ENCODE peak calls at places on chromosomes 16 and 17, in nine cellular contexts. One of them, this sample, is unnamed.

GRCh38 chr16:51648521-51648920 is 497.5 kb upstream of the SALL1 start:
- DNase-seq in epithelial cell of esophagus: no peak
- DNase-seq in CD4-positive, CD25-positive, alpha-beta regulatory T cell: no peak
- DNase-seq in astrocyte of the spinal cord: peak; percentile 64
- DNase-seq in posterior vena cava: no peak
- DNase-seq in stimulated activated CD4-positive, alpha-beta T cell treated with anti-CD3 and anti-CD28 coated beads, Interleukin-15, amount 100 ng/mL, for 1 hour: no peak
- DNase-seq in RKO: no peak
- DNase-seq in IMR-90: no peak
- DNase-seq in naive thymus-derived CD8-positive, alpha-beta T cell: no peak
- DNase-seq in this sample: no peak

GRCh38 chr17:30274887-30275286 is 16.9 kb downstream of the BLMH start:
- DNase-seq in epithelial cell of esophagus: no peak
- DNase-seq in CD4-positive, CD25-positive, alpha-beta regulatory T cell: no peak
- DNase-seq in astrocyte of the spinal cord: no peak
- DNase-seq in posterior vena cava: no peak
- DNase-seq in stimulated activated CD4-positive, alpha-beta T cell treated with anti-CD3 and anti-CD28 coated beads, Interleukin-15, amount 100 ng/mL, for 1 hour: no peak
- DNase-seq in RKO: no peak
- DNase-seq in IMR-90: no peak
- DNase-seq in naive thymus-derived CD8-positive, alpha-beta T cell: no peak
- DNase-seq in this sample: no peak

GRCh38 chr17:6231886-6232767 is 161.9 kb downstream of the WSCD1 start:
- DNase-seq in epithelial cell of esophagus: peak; percentile 55
- DNase-seq in CD4-positive, CD25-positive, alpha-beta regulatory T cell: no peak
- DNase-seq in astrocyte of the spinal cord: peak; percentile 66
- DNase-seq in posterior vena cava: no peak
- DNase-seq in stimulated activated CD4-positive, alpha-beta T cell treated with anti-CD3 and anti-CD28 coated beads, Interleukin-15, amount 100 ng/mL, for 1 hour: no peak
- DNase-seq in RKO: peak; percentile 20
- DNase-seq in IMR-90: no peak
- DNase-seq in naive thymus-derived CD8-positive, alpha-beta T cell: no peak
- DNase-seq in this sample: no peak

GRCh38 chr17:8041249-8041928 is 2.5 kb downstream of the ALOX15B start:
- DNase-seq in epithelial cell of esophagus: peak; percentile 84
- DNase-seq in CD4-positive, CD25-positive, alpha-beta regulatory T cell: peak; percentile 51
- DNase-seq in astrocyte of the spinal cord: peak; percentile 77
- DNase-seq in posterior vena cava: no peak
- DNase-seq in stimulated activated CD4-positive, alpha-beta T cell treated with anti-CD3 and anti-CD28 coated beads, Interleukin-15, amount 100 ng/mL, for 1 hour: no peak
- DNase-seq in RKO: peak; percentile 77
- DNase-seq in IMR-90: peak; percentile 73
- DNase-seq in naive thymus-derived CD8-positive, alpha-beta T cell: no peak
- DNase-seq in this sample: peak; percentile 43

GRCh38 chr16:69940676-69941075 is 10.5 kb upstream of the CLEC18A start:
- DNase-seq in epithelial cell of esophagus: no peak
- DNase-seq in CD4-positive, CD25-positive, alpha-beta regulatory T cell: no peak
- DNase-seq in astrocyte of the spinal cord: no peak
- DNase-seq in posterior vena cava: peak; percentile 61
- DNase-seq in stimulated activated CD4-positive, alpha-beta T cell treated with anti-CD3 and anti-CD28 coated beads, Interleukin-15, amount 100 ng/mL, for 1 hour: no peak
- DNase-seq in RKO: no peak
- DNase-seq in IMR-90: no peak
- DNase-seq in naive thymus-derived CD8-positive, alpha-beta T cell: no peak
- DNase-seq in this sample: no peak

GRCh38 chr17:77107506-77108433 is 33.0 kb upstream of the SEC14L1 start:
- DNase-seq in epithelial cell of esophagus: no peak
- DNase-seq in CD4-positive, CD25-positive, alpha-beta regulatory T cell: peak; percentile 36
- DNase-seq in astrocyte of the spinal cord: no peak
- DNase-seq in posterior vena cava: no peak
- DNase-seq in stimulated activated CD4-positive, alpha-beta T cell treated with anti-CD3 and anti-CD28 coated beads, Interleukin-15, amount 100 ng/mL, for 1 hour: no peak
- DNase-seq in RKO: no peak
- DNase-seq in IMR-90: peak; percentile 39
- DNase-seq in naive thymus-derived CD8-positive, alpha-beta T cell: peak; percentile 85
- DNase-seq in this sample: no peak

GRCh38 chr17:20008242-20009051 is 712 bp upstream of the SPECC1 start:
- DNase-seq in epithelial cell of esophagus: peak; percentile 50
- DNase-seq in CD4-positive, CD25-positive, alpha-beta regulatory T cell: no peak
- DNase-seq in astrocyte of the spinal cord: no peak
- DNase-seq in posterior vena cava: no peak
- DNase-seq in stimulated activated CD4-positive, alpha-beta T cell treated with anti-CD3 and anti-CD28 coated beads, Interleukin-15, amount 100 ng/mL, for 1 hour: no peak
- DNase-seq in RKO: peak; percentile 44
- DNase-seq in IMR-90: no peak
- DNase-seq in naive thymus-derived CD8-positive, alpha-beta T cell: no peak
- DNase-seq in this sample: peak; percentile 38

GRCh38 chr17:56834380-56835258 is 668 bp downstream of the DGKE start:
- DNase-seq in epithelial cell of esophagus: peak; percentile 49
- DNase-seq in CD4-positive, CD25-positive, alpha-beta regulatory T cell: peak; percentile 76
- DNase-seq in astrocyte of the spinal cord: no peak
- DNase-seq in posterior vena cava: peak; percentile 86
- DNase-seq in stimulated activated CD4-positive, alpha-beta T cell treated with anti-CD3 and anti-CD28 coated beads, Interleukin-15, amount 100 ng/mL, for 1 hour: peak; percentile 39
- DNase-seq in RKO: peak; percentile 76
- DNase-seq in IMR-90: peak; percentile 7
- DNase-seq in naive thymus-derived CD8-positive, alpha-beta T cell: peak; percentile 84
- DNase-seq in this sample: peak; percentile 46